ENCODE peak calls at places on chromosomes 3 and 15, in seven cellular contexts. A is HCT116, P is testis, J is HepG2, E is ovary, L is A549, C is tibial nerve. Z is an unnamed sample.
A peak's percentile ranks its signal among the peaks of the same experiment; 100 is the strongest.

GRCh38 chr15:89766357-89767311 is 9.5 kb upstream of the MESP2 start:
- DNase-seq in C (no peak), A (no peak), P (no peak), J (no peak), E (no peak), L (no peak), Z (no peak)

GRCh38 chr15:39205506-39206371 is 375.1 kb upstream of the THBS1 start:
- DNase-seq in J (no peak), A (no peak), P (no peak), L (no peak), C (no peak), E (no peak), Z (no peak)

GRCh38 chr3:100084100-100084806 is 30.0 kb downstream of the FILIP1L start:
- DNase-seq in J (no peak), C (no peak), A (no peak), P (no peak), L (no peak), E (no peak), Z (no peak)

GRCh38 chr3:52141751-52142150 is 12.5 kb downstream of the POC1A start:
- DNase-seq in A (no peak), E (no peak), L (no peak), J (no peak), P (no peak), C (no peak), Z (no peak)

GRCh38 chr15:62306851-62307504 is 141.9 kb upstream of the C2CD4B start:
- DNase-seq in L (peak; percentile 87), J (peak; percentile 73), P (peak; percentile 80), E (peak; percentile 32), C (peak; percentile 47), A (peak; percentile 68), Z (peak; percentile 79)

GRCh38 chr3:27680517-27681246 is 41.4 kb downstream of the EOMES start:
- DNase-seq in P (no peak), L (no peak), E (no peak), J (peak; percentile 78), C (no peak), A (no peak), Z (no peak)

GRCh38 chr3:3693593-3693992 is 105.6 kb upstream of the LRRN1 start:
- DNase-seq in L (no peak), E (no peak), A (no peak), C (no peak), P (no peak), J (no peak), Z (no peak)

GRCh38 chr3:30263921-30264313 is 342.5 kb upstream of the TGFBR2 start:
- DNase-seq in E (no peak), C (no peak), J (no peak), A (no peak), L (no peak), P (peak; percentile 28), Z (no peak)

GRCh38 chr15:70826634-70827033 is 27.3 kb downstream of the LARP6 start:
- DNase-seq in A (peak; percentile 29), P (no peak), J (peak; percentile 27), E (peak; percentile 46), L (peak; percentile 58), C (peak; percentile 78), Z (peak; percentile 80)

GRCh38 chr15:74995779-74996765 is 709 bp downstream of the SCAMP5 start:
- DNase-seq in J (peak; percentile 50), C (no peak), A (no peak), L (no peak), E (peak; percentile 46), P (peak; percentile 50), Z (no peak)

GRCh38 chr15:85625856-85626255 is 168.9 kb downstream of the KLHL25 start:
- DNase-seq in E (no peak), L (no peak), A (no peak), J (no peak), P (no peak), C (no peak), Z (no peak)

GRCh38 chr15:75229191-75230015 is 27.7 kb downstream of the C15orf39 start:
- DNase-seq in C (no peak), A (no peak), J (no peak), E (no peak), P (no peak), L (no peak), Z (peak; percentile 56)

GRCh38 chr3:178072931-178073330 is 463.3 kb upstream of the KCNMB2 start:
- DNase-seq in J (no peak), C (no peak), P (no peak), L (no peak), E (no peak), A (no peak), Z (no peak)

GRCh38 chr15:63560741-63561448 is 36.3 kb upstream of the FBXL22 start:
- DNase-seq in E (no peak), L (no peak), J (no peak), C (no peak), A (no peak), P (no peak), Z (no peak)

GRCh38 chr3:31562525-31562924 is 29.8 kb downstream of the STT3B start:
- DNase-seq in P (no peak), J (no peak), E (no peak), L (no peak), A (no peak), C (no peak), Z (no peak)

GRCh38 chr3:174812172-174812862 is 46.8 kb upstream of the NAALADL2 start:
- DNase-seq in L (no peak), C (no peak), J (no peak), A (no peak), E (no peak), P (no peak), Z (no peak)

GRCh38 chr3:186612721-186613636 is at the start of gene AHSG:
- DNase-seq in A (no peak), E (no peak), J (peak; percentile 97), P (no peak), L (no peak), C (no peak), Z (no peak)
- TF ChIP-seq POLR2A in A (no peak), E (no peak), J (peak; percentile 76), P (no peak), L (no peak), C (no peak), Z (no peak)

GRCh38 chr3:194293546-194294198 is 57.5 kb downstream of the CPN2 start:
- DNase-seq in P (no peak), C (no peak), L (no peak), J (no peak), A (no peak), E (peak; percentile 3), Z (peak; percentile 22)
- H3K4me1 ChIP-seq in P (no peaks in the 10 kb centered on the region), C (peaks cover 6% of the 10 kb centered on the region), L (peaks cover 17% of the 10 kb centered on the region), J (peaks cover 23% of the 10 kb centered on the region), A (peaks cover 58% of the 10 kb centered on the region), E (peaks cover 5% of the 10 kb centered on the region), Z (peaks cover 15% of the 10 kb centered on the region)

DNA sequence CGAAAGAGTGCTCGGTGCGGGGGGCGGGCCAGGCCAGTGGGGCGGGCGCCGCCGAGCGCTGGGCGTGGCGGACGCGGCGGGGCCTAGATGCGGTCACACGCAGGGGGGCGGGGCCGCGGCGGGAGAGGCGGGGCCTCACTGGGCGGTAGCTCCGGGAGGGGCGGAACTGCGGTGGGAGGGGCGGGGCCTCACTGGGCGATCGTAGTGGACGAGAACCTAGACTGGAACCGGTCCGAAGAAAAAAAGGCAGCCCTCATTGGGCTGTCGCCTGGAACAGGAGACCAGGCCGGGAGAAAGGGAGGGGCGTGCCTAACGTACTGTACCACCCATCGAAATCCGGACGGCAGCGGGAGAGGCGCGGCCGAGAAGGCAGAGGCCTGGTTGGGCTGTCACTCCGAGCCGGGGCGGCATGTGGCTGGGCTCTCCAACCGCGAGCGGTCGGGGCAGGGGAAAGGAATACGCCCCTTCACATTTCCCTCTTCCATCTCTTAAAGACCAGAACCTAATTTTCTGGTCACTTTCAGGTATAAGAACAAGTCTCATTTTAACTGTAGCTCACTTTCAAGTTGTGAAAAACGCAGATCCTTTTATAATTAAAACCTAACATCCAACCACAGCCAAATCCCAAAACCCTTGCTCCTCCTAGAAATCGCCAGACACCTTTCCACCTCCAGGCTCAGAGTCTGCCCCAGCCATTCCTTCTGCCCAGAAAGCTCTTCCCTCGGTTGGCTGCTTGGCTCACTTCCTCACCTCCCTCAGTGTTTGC is at the start of gene ANO10:
- DNase-seq in L (peak; percentile 90), J (peak; percentile 97), A (peak; percentile 98), C (peak; percentile 95), E (peak; percentile 99), P (peak; percentile 98), Z (peak; percentile 99)
- TF ChIP-seq POLR2A in L (peak; percentile 52), J (peak; percentile 40), A (no peak), C (peak; percentile 63), E (peak; percentile 20), P (peak; percentile 63), Z (peak; percentile 31)

GRCh38 chr3:172155880-172156279 is 116.5 kb downstream of the FNDC3B start:
- DNase-seq in L (no peak), E (no peak), P (no peak), J (no peak), C (no peak), A (no peak), Z (no peak)

GRCh38 chr3:172152869-172153268 is 113.5 kb downstream of the FNDC3B start:
- DNase-seq in E (no peak), C (no peak), L (no peak), J (no peak), P (no peak), A (no peak), Z (no peak)

GRCh38 chr3:172156309-172156998 is 117.1 kb downstream of the FNDC3B start:
- DNase-seq in J (no peak), A (peak; percentile 64), L (no peak), E (no peak), C (no peak), P (peak; percentile 34), Z (no peak)

GRCh38 chr3:172153335-172153861 is 114.0 kb downstream of the FNDC3B start:
- DNase-seq in J (no peak), P (peak; percentile 96), L (peak; percentile 26), C (peak; percentile 91), E (peak; percentile 90), A (peak; percentile 93), Z (peak; percentile 98)

GRCh38 chr3:172154768-172155649 is 115.6 kb downstream of the FNDC3B start:
- DNase-seq in J (no peak), P (no peak), E (no peak), C (no peak), L (no peak), A (no peak), Z (no peak)
- H3K4me1 ChIP-seq in J (peaks cover 99% of the 10 kb centered on the region), P (peaks cover 39% of the 10 kb centered on the region), E (peaks cover 17% of the 10 kb centered on the region), C (peaks cover 34% of the 10 kb centered on the region), L (peaks cover 99% of the 10 kb centered on the region), A (peaks cover 49% of the 10 kb centered on the region), Z (peaks cover 66% of the 10 kb centered on the region)

Z was measured in sigmoid colon.